ENCODE peak calls at places on chromosome 17, in four cellular contexts. I, U, C and L are unnamed samples.

GRCh38 chr17:78366109-78366848 is 6.4 kb upstream of the SOCS3 start:
- DNase-seq in C (no peak), U (no peak), I (no peak), L (no peak)

GRCh38 chr17:81157848-81158687 is 7.2 kb upstream of the PVALEF start:
- DNase-seq in C (no peak), U (no peak), I (no peak), L (no peak)

GRCh38 chr17:59493867-59494266 is 71.5 kb upstream of the DHX40 start:
- DNase-seq in U (no peak), C (no peak), I (no peak), L (no peak)

GRCh38 chr17:47995241-47995935 is 24.5 kb downstream of the CDK5RAP3 start:
- DNase-seq in U (no peak), C (no peak), I (no peak), L (no peak)

GRCh38 chr17:46876353-46876887 is 25.0 kb downstream of the WNT9B start:
- DNase-seq in U (no peak), C (no peak), I (no peak), L (no peak)

GRCh38 chr17:48330386-48330785 is 99.6 kb downstream of the SKAP1 start:
- DNase-seq in I (no peak), U (no peak), C (no peak), L (no peak)

GRCh38 chr17:48444531-48445247 is 14.7 kb upstream of the SKAP1 start:
- DNase-seq in I (no peak), U (no peak), C (no peak), L (no peak)

GRCh38 chr17:39339272-39339671 is 62.2 kb downstream of the FBXL20 start:
- DNase-seq in U (no peak), C (no peak), I (peak), L (no peak)

GRCh38 chr17:50603340-50603739 is 31.3 kb upstream of the ABCC3 start:
- DNase-seq in U (no peak), I (no peak), C (no peak), L (no peak)

GRCh38 chr17:72514321-72514861 is 393.6 kb downstream of the SOX9 start:
- DNase-seq in U (no peak), I (peak), C (no peak), L (no peak)

GRCh38 chr17:80760501-80760900 is 215.9 kb downstream of the RPTOR start:
- DNase-seq in I (no peak), U (peak), C (no peak), L (peak)

GRCh38 chr17:17048106-17048505 is 5.8 kb downstream of the MPRIP start:
- DNase-seq in C (no peak), I (no peak), U (peak), L (no peak)

GRCh38 chr17:80363518-80364090 is 51.4 kb upstream of the ENDOV start:
- DNase-seq in U (peak), I (no peak), C (no peak), L (no peak)

GRCh38 chr17:17516315-17516930 is 20.2 kb upstream of the RASD1 start:
- DNase-seq in C (no peak), I (no peak), U (no peak), L (no peak)

GRCh38 chr17:32498362-32498761 is 11.6 kb downstream of the CDK5R1 start:
- DNase-seq in C (no peak), I (no peak), U (no peak), L (no peak)

GRCh38 chr17:72270530-72270929 is 149.7 kb downstream of the SOX9 start:
- DNase-seq in I (peak), U (peak), C (no peak), L (no peak)